ENCODE peak calls at places on chromosomes 13 and 19, in eight cellular contexts. G, L, U, D, V, J, C and A are unnamed samples.
A peak's percentile ranks its signal among the peaks of the same experiment; 100 is the strongest.

GRCh38 chr13:111219306-111219705 is 101.1 kb upstream of the TEX29 start:
- DNase-seq in J (peak; percentile 88), C (no peak), D (no peak), V (no peak), U (peak; percentile 97), L (peak; percentile 49), G (no peak), A (peak; percentile 74)

GRCh38 chr13:23488442-23488841 is 54.9 kb upstream of the SACS start:
- DNase-seq in D (no peak), G (no peak), L (peak; percentile 25), C (no peak), V (no peak), J (peak; percentile 79), U (peak; percentile 66), A (no peak)

GRCh38 chr13:93729383-93729782 is 502.8 kb downstream of the GPC6 start:
- DNase-seq in D (no peak), U (no peak), V (no peak), C (no peak), G (no peak), J (no peak), L (no peak), A (no peak)

GRCh38 chr19:40284251-40284500 is 969 bp downstream of the AKT2 start:
- DNase-seq in D (no peak), C (no peak), G (no peak), L (no peak), V (no peak), U (peak; percentile 39), J (no peak), A (no peak)

GRCh38 chr13:32426981-32427851 is 714 bp downstream of the N4BP2L1 start:
- DNase-seq in J (peak; percentile 29), G (peak; percentile 57), V (peak; percentile 91), D (peak; percentile 44), C (no peak), U (peak; percentile 19), L (peak; percentile 31), A (peak; percentile 15)

GRCh38 chr19:50928841-50929240 is 17.6 kb upstream of the KLK4 start:
- DNase-seq in C (no peak), J (no peak), G (no peak), U (no peak), L (no peak), V (peak; percentile 48), D (no peak), A (no peak)

GRCh38 chr13:50924025-50924424 is 14.4 kb downstream of the RNASEH2B start:
- DNase-seq in L (no peak), V (no peak), D (no peak), U (no peak), G (no peak), C (no peak), J (no peak), A (no peak)

GRCh38 chr19:55590621-55591020 is 8.7 kb downstream of the FIZ1 start:
- DNase-seq in C (no peak), U (peak; percentile 25), J (no peak), L (no peak), V (peak; percentile 84), D (no peak), G (no peak), A (no peak)

GRCh38 chr19:3810708-3811355 is 24.7 kb upstream of the MATK start:
- DNase-seq in C (no peak), G (no peak), U (no peak), J (no peak), V (no peak), D (no peak), L (no peak), A (no peak)

GRCh38 chr19:50639121-50640112 is at the start of gene SYT3:
- DNase-seq in C (no peak), V (peak; percentile 91), J (peak; percentile 27), G (no peak), L (peak; percentile 28), D (no peak), U (peak; percentile 46), A (peak; percentile 16)

GRCh38 chr19:872266-872951 is 12.9 kb downstream of the CFD start:
- DNase-seq in U (peak; percentile 43), D (peak; percentile 67), J (peak; percentile 38), V (peak; percentile 82), L (peak; percentile 50), C (no peak), G (no peak), A (peak; percentile 59)

GRCh38 chr13:47999973-48000372 is 1.1 kb downstream of the SUCLA2 start:
- DNase-seq in J (no peak), U (no peak), D (no peak), G (no peak), L (no peak), V (no peak), C (no peak), A (no peak)

GRCh38 chr13:40563350-40564125 is 102.9 kb downstream of the FOXO1 start:
- DNase-seq in J (no peak), L (no peak), V (no peak), U (peak; percentile 84), C (no peak), D (no peak), G (peak; percentile 37), A (peak; percentile 33)

GRCh38 chr19:11152318-11153062 is 3.1 kb downstream of the SPC24 start:
- DNase-seq in G (peak; percentile 87), J (peak; percentile 78), V (no peak), C (peak; percentile 59), U (peak; percentile 90), L (peak; percentile 74), D (peak; percentile 90), A (peak; percentile 96)

GRCh38 chr13:19644947-19645439 is 11.5 kb downstream of the MPHOSPH8 start:
- DNase-seq in G (no peak), J (no peak), C (no peak), D (no peak), V (no peak), U (no peak), L (no peak), A (no peak)

GRCh38 chr13:112619730-112620639 is 32.0 kb upstream of the TUBGCP3 start:
- DNase-seq in L (no peak), V (peak; percentile 85), C (no peak), U (peak; percentile 22), J (no peak), G (no peak), D (peak; percentile 49), A (peak; percentile 2)
- H3K4me3 ChIP-seq in L (no peak overlapping the region), V (peak overlapping the region; percentile 16), C (no peak overlapping the region), U (no peak overlapping the region), J (no peak overlapping the region), G (no peak overlapping the region), D (no peak overlapping the region), A (no peak overlapping the region)

GRCh38 chr13:45490068-45490467 is 25.3 kb downstream of the COG3 start:
- DNase-seq in G (no peak), C (no peak), V (peak; percentile 56), U (no peak), L (no peak), D (no peak), J (no peak), A (no peak)
- TF ChIP-seq CTCF in G (no peak), C (no peak), V (peak; percentile 57), U (peak; percentile 16), L (peak; percentile 42), D (peak; percentile 11), J (no peak), A (no peak)

GRCh38 chr19:44755219-44755618 is 6.7 kb downstream of the BCL3 start:
- DNase-seq in D (no peak), C (no peak), J (no peak), L (no peak), U (no peak), G (no peak), V (no peak), A (no peak)
- H3K4me3 ChIP-seq in D (no peak overlapping the region), C (no peak overlapping the region), J (no peak overlapping the region), L (peak overlapping the region; percentile 19), U (no peak overlapping the region), G (no peak overlapping the region), V (peak overlapping the region; percentile 72), A (no peak overlapping the region)

DNA sequence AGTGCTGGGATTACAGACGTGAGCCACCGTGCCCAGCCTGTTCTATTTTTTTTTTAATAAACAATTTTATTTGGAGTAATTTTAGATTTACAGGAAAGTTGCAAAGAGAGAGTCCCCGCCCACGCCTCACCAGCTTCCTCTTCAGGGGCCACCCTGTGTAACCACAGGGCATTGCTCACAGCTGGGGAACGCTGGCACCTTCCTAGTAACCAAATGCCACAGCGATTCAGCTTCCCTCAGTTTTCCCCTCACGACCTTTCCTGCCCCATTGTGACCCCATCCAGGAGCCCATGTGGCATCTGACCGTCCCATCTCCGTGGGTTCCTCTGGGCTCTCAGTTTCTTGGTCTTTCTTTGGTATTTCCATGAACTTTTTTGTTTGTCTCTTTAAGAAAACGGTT is 83.9 kb downstream of the GNG7 start:
- DNase-seq in L (peak; percentile 51), J (peak; percentile 28), C (no peak), G (no peak), V (no peak), U (no peak), D (peak; percentile 69), A (peak; percentile 44)
- TF ChIP-seq CTCF in L (no peak), J (no peak), C (no peak), G (no peak), V (no peak), U (no peak), D (no peak), A (no peak)

GRCh38 chr19:35717665-35718344 is at the start of gene KMT2B:
- DNase-seq in U (no peak), G (peak; percentile 95), V (peak; percentile 98), J (no peak), C (no peak), D (peak; percentile 98), L (no peak), A (no peak)

GRCh38 chr19:35718345-35719041 is 690 bp downstream of the KMT2B start:
- DNase-seq in L (peak; percentile 40), D (peak; percentile 57), J (no peak), G (peak; percentile 52), V (peak; percentile 37), U (peak; percentile 18), C (no peak), A (no peak)

GRCh38 chr19:35720648-35721047 is 2.8 kb downstream of the KMT2B start:
- DNase-seq in G (no peak), L (no peak), J (no peak), D (no peak), C (no peak), V (no peak), U (no peak), A (no peak)

GRCh38 chr19:35720163-35720524 is 2.3 kb downstream of the KMT2B start:
- DNase-seq in L (no peak), G (no peak), C (no peak), U (no peak), J (no peak), V (no peak), D (no peak), A (no peak)

GRCh38 chr19:35719402-35720162 is 1.8 kb downstream of the KMT2B start:
- DNase-seq in G (no peak), J (no peak), C (no peak), U (no peak), L (no peak), D (no peak), V (no peak), A (no peak)
- H3K4me3 ChIP-seq in G (no peak overlapping the region), J (no peak overlapping the region), C (peak overlapping the region; percentile 95), U (peak overlapping the region; percentile 85), L (no peak overlapping the region), D (no peak overlapping the region), V (peak overlapping the region; percentile 83), A (peak overlapping the region; percentile 82)